ENCODE peak calls at places on chromosomes 7 and 10, in ten cellular contexts. N is T-cell, B is lower lobe of right lung, U is MM.1S, Z is NCI-H1105, K is cardiac muscle cell, X is HS-27A, P is RPMI8226, R is lung microvascular endothelial cell, W is HFFc6. M is an unnamed sample.

GRCh38 chr10:530717-531116 is 158.8 kb downstream of the DIP2C start:
- DNase-seq in N (no peak), B (no peak), U (no peak), Z (no peak), K (no peak), X (no peak), P (no peak), R (no peak), W (no peak), M (no peak)

GRCh38 chr7:127812540-127812939 is 160.5 kb downstream of the SND1 start:
- DNase-seq in N (no peak), B (no peak), U (no peak), Z (no peak), K (peak), X (no peak), P (no peak), R (no peak), W (no peak), M (no peak)

GRCh38 chr7:150375662-150376521 is 3.2 kb upstream of the ZNF775 start:
- DNase-seq in N (peak), B (no peak), U (peak), Z (no peak), K (no peak), X (no peak), P (peak), R (no peak), W (no peak), M (no peak)

GRCh38 chr10:22133640-22134624 is 83.9 kb downstream of the EBLN1 start:
- DNase-seq in N (no peak), B (no peak), U (peak), Z (no peak), K (peak), X (no peak), P (peak), R (peak), W (no peak), M (no peak)

GRCh38 chr10:101289541-101289940 is 60.3 kb upstream of the LBX1 start:
- DNase-seq in N (no peak), B (peak), U (peak), Z (no peak), K (no peak), X (no peak), P (peak), R (no peak), W (no peak), M (no peak)

GRCh38 chr10:131875501-131875900 is 25.3 kb upstream of the PPP2R2D start:
- DNase-seq in N (no peak), B (peak), U (no peak), Z (no peak), K (no peak), X (no peak), P (no peak), R (no peak), W (no peak), M (no peak)

GRCh38 chr10:91211675-91212074 is 8.8 kb upstream of the PCGF5 start:
- DNase-seq in N (no peak), B (no peak), U (no peak), Z (no peak), K (no peak), X (no peak), P (no peak), R (no peak), W (no peak), M (no peak)

GRCh38 chr7:129376778-129377700 is 57.2 kb upstream of the STRIP2 start:
- DNase-seq in N (no peak), B (no peak), U (no peak), Z (no peak), K (no peak), X (no peak), P (no peak), R (peak), W (no peak), M (peak)

GRCh38 chr7:134669845-134670373 is 23.3 kb downstream of the BPGM start:
- DNase-seq in N (peak), B (peak), U (peak), Z (peak), K (peak), X (no peak), P (peak), R (peak), W (peak), M (peak)

GRCh38 chr7:115435178-115435577 is 513.3 kb downstream of the MDFIC start:
- DNase-seq in N (no peak), B (no peak), U (no peak), Z (no peak), K (no peak), X (no peak), P (no peak), R (no peak), W (no peak), M (no peak)

GRCh38 chr7:158005531-158005930 is 582.1 kb downstream of the PTPRN2 start:
- DNase-seq in N (no peak), B (no peak), U (peak), Z (no peak), K (no peak), X (no peak), P (peak), R (no peak), W (no peak), M (no peak)

GRCh38 chr7:32059289-32060045 is 10.7 kb downstream of the PDE1C start:
- DNase-seq in N (no peak), B (no peak), U (no peak), Z (no peak), K (no peak), X (no peak), P (no peak), R (no peak), W (no peak), M (peak)

GRCh38 chr7:82049442-82049841 is 279.6 kb upstream of the HGF start:
- DNase-seq in N (no peak), B (no peak), U (no peak), Z (no peak), K (no peak), X (no peak), P (no peak), R (no peak), W (no peak), M (peak)

GRCh38 chr10:3872700-3873099 is 87.7 kb upstream of the KLF6 start:
- DNase-seq in N (no peak), B (no peak), U (no peak), Z (no peak), K (no peak), X (no peak), P (no peak), R (no peak), W (no peak), M (no peak)

GRCh38 chr10:51857326-51857725 is 157.9 kb upstream of the CSTF2T start:
- DNase-seq in N (no peak), B (no peak), U (no peak), Z (no peak), K (no peak), X (no peak), P (no peak), R (no peak), W (no peak), M (no peak)

GRCh38 chr10:37495415-37495814 is 362.0 kb downstream of the ZNF248 start:
- DNase-seq in N (no peak), B (no peak), U (peak), Z (no peak), K (no peak), X (no peak), P (peak), R (no peak), W (no peak), M (peak)

GRCh38 chr10:5416981-5417380 is 4.6 kb downstream of the NET1 start:
- DNase-seq in N (no peak), B (no peak), U (no peak), Z (no peak), K (no peak), X (no peak), P (no peak), R (no peak), W (no peak), M (no peak)

M was measured in iris pigment epithelial cell.